ENCODE peak calls at places on chromosomes 12 and 14, in seven cellular contexts. J is fibroblast of lung, Z is gastrocnemius medialis, R is colonic mucosa, P is neural progenitor cell, V is heart right ventricle, S is ovary. G is an unnamed sample.

GRCh38 chr14:56005580-56006053 is 112.6 kb upstream of the PELI2 start:
- DNase-seq in J (peak; percentile 72), Z (no peak), R (no peak), P (no peak), V (no peak), S (peak; percentile 63), G (no peak)

GRCh38 chr12:132641811-132642650 is 23.5 kb downstream of the P2RX2 start:
- DNase-seq in J (no peak), Z (no peak), R (no peak), P (no peak), V (no peak), S (no peak), G (no peak)

GRCh38 chr12:7079826-7080125 is 12.5 kb downstream of the C1R start:
- DNase-seq in J (peak; percentile 56), Z (no peak), R (no peak), P (no peak), V (no peak), S (no peak), G (no peak)

GRCh38 chr12:78802593-78802992 is 62.0 kb upstream of the SYT1 start:
- DNase-seq in J (peak; percentile 98), Z (no peak), R (no peak), P (no peak), V (no peak), S (no peak), G (no peak)

GRCh38 chr12:6494351-6494743 is 445 bp downstream of the NCAPD2 start:
- DNase-seq in J (no peak), Z (no peak), R (no peak), P (no peak), V (no peak), S (no peak), G (no peak)

GRCh38 chr14:94876306-94876705 is 106.4 kb upstream of the GSC start:
- DNase-seq in J (no peak), Z (no peak), R (no peak), P (no peak), V (no peak), S (no peak), G (no peak)

GRCh38 chr12:39227218-39227617 is 215.7 kb downstream of the KIF21A start:
- DNase-seq in J (peak; percentile 11), Z (no peak), R (no peak), P (peak; percentile 2), V (no peak), S (no peak), G (no peak)

GRCh38 chr12:44224399-44224798 is 388.5 kb downstream of the TMEM117 start:
- DNase-seq in J (no peak), Z (no peak), R (no peak), P (no peak), V (no peak), S (no peak), G (no peak)

GRCh38 chr12:70040141-70040540 is 203.1 kb upstream of the CNOT2 start:
- DNase-seq in J (peak; percentile 50), Z (no peak), R (no peak), P (no peak), V (no peak), S (no peak), G (no peak)

GRCh38 chr14:70281938-70282337 is 77.5 kb downstream of the COX16 start:
- DNase-seq in J (no peak), Z (no peak), R (no peak), P (peak; percentile 30), V (no peak), S (no peak), G (no peak)

GRCh38 chr14:70280931-70281330 is 78.6 kb downstream of the COX16 start:
- DNase-seq in J (no peak), Z (no peak), R (no peak), P (no peak), V (no peak), S (no peak), G (no peak)

GRCh38 chr14:70282666-70283065 is 76.8 kb downstream of the COX16 start:
- DNase-seq in J (no peak), Z (no peak), R (no peak), P (no peak), V (no peak), S (no peak), G (no peak)

GRCh38 chr14:70278281-70278680 is 81.2 kb downstream of the COX16 start:
- DNase-seq in J (no peak), Z (no peak), R (no peak), P (peak; percentile 56), V (no peak), S (no peak), G (no peak)
- H3K27ac ChIP-seq in J (no peak overlapping the region), Z (no peak overlapping the region), R (no peak overlapping the region), P (no peak overlapping the region), V (no peak overlapping the region), S (no peak overlapping the region), G (no peak overlapping the region)

DNA sequence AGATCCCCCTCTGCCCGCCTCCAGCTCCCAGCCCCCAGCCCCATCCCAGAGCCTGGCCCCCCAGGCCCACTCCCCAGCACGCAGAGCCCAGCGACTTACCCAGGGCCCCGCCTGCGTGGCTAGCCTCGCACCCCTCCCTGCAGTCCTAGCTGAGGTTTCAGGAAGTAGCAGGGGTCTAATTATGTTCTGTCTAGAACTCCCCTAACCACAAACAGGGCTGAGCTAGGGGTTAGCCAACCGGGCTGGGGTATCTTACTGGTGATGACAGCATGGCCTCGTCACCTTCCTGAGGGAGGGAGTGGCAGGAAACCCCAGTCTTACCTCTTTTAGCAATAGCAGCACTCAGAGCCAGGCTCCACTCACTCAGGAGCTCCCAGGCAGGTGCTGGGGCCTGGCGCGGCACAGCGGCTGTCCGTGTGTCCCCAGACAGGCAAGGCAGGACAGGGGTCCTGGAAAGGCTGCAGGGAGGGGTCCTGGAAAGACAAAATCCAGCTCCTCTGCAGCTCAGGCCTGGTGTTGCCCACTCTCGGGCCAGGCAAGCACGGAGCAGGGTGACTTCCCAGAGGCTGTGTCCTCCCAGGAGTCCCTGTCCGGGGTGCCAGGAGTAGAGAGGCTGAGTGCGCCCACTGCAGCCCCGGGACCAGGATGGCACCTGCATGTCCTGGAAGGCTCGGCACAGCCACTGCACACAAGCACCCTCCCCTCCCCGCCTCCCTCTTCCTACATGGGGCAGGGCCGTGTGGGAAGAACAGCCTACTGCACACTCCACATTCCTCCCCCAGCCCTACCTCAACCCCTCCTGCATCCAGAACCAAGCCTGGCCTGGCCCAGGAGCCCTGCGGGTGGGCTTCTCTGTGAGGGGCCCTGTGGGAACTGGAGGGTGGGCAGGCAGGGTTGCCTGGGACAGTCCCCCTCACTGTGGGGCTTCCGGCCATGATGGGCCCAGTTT is at the start of gene GPR132:
- DNase-seq in J (peak; percentile 54), Z (no peak), R (peak; percentile 46), P (no peak), V (no peak), S (no peak), G (peak; percentile 81)
- H3K4me1 ChIP-seq in J (peaks cover 6% of the 10 kb centered on the region), Z (peaks cover 4% of the 10 kb centered on the region), R (no peaks in the 10 kb centered on the region), P (peaks cover 13% of the 10 kb centered on the region), V (peaks cover 32% of the 10 kb centered on the region), S (no peaks in the 10 kb centered on the region), G (no peaks in the 10 kb centered on the region)

DNA sequence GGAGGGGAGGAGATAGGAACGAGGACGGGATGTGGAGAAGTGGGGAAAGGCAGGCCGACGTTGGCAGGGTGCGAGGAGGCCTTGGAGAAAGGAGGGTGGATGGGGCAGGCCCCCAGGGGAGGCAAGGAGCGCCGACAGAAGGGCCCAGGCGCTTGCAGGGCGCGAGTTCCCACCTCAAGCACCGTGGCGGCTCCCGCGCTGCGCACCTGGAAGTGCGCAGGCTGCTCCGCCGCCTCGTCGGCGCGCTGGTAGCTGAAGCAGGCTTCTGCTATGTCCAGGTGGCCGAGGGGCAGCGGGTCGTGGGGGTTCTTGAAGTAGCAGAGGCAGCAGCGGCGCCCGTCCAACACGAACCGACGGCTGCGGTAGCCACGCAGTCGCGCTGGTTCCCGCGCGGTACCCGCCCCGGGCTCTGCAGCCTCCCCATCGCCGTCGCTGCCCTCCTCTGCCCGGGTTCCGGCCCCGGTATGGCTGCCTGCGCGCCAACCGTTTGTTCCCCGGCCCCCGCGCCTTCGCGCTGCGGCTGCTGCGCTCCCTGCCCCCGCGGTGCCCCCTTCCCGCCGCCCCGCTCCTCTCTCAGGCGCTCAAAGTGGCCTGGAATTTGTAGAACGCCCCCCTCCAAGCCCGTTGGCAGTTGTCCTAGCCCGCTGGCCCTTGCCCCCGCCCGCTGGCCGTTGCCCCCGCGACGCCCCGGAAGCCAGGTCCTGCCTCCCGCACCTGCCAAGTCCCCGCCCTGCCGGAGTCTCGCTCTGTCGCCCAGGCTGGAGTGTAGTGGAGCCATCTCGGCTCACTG is 1.1 kb upstream of the ACTR6 start:
- DNase-seq in J (peak; percentile 25), Z (peak; percentile 35), R (peak; percentile 92), P (peak; percentile 91), V (peak; percentile 76), S (peak; percentile 79), G (no peak)
- TF ChIP-seq CTCF in J (no peak), Z (no peak), R (no peak), P (no peak), V (no peak), S (no peak), G (no peak)

GRCh38 chr12:106074361-106074705 is 64.4 kb downstream of the NUAK1 start:
- DNase-seq in J (no peak), Z (no peak), R (no peak), P (no peak), V (no peak), S (no peak), G (no peak)
- H3K27ac ChIP-seq in J (no peak overlapping the region), Z (no peak overlapping the region), R (no peak overlapping the region), P (no peak overlapping the region), V (no peak overlapping the region), S (no peak overlapping the region), G (peak overlapping the region; percentile 88)

GRCh38 chr14:93035917-93036651 is 79.6 kb downstream of the ITPK1 start:
- DNase-seq in J (peak; percentile 34), Z (no peak), R (no peak), P (peak; percentile 40), V (peak; percentile 48), S (peak; percentile 79), G (no peak)
- H3K4me1 ChIP-seq in J (peaks cover 12% of the 10 kb centered on the region), Z (peaks cover 41% of the 10 kb centered on the region), R (peaks cover 36% of the 10 kb centered on the region), P (peaks cover 50% of the 10 kb centered on the region), V (peaks cover 90% of the 10 kb centered on the region), S (peaks cover 20% of the 10 kb centered on the region), G (peaks cover 10% of the 10 kb centered on the region)

DNA sequence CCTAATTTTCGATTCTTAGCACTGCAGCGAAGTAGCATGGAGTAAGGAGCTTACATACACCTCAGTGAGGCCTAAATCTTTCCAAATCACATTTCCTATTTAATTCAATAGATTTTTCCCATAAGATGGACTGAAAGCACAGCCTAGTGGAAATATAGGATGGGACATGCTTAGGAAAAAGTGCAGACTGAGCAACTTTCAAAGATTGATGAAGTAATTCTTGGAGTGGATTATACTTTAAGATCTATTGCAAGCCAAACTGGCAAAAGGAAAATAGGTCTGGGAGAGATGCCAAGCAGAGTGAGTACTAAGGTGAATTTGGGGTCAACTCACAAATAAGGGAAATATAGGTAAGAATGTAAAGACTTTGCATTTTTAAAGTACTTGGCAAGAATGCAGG is 170.3 kb upstream of the FOXG1 start:
- DNase-seq in J (peak; percentile 66), Z (no peak), R (no peak), P (no peak), V (no peak), S (no peak), G (no peak)
- TF ChIP-seq CTCF in J (peak; percentile 7), Z (no peak), R (no peak), P (peak; percentile 12), V (no peak), S (no peak), G (no peak)

G was measured in ascending aorta.